ENCODE peak calls at places on chromosomes 7 and 10, in eight cellular contexts. P is GM20000, W is thyroid gland, S is GM13977, K is suprapubic skin, M is GM12865, U is fibroblast of mammary gland, X is cardiac fibroblast. E is an unnamed sample.

GRCh38 chr7:2029936-2030335 is 202.8 kb downstream of the MAD1L1 start:
- DNase-seq in P (no peak), W (no peak), S (no peak), K (peak), M (no peak), U (no peak), X (no peak), E (peak)

GRCh38 chr10:99345350-99345749 is 16.2 kb downstream of the CNNM1 start:
- DNase-seq in P (no peak), W (no peak), S (peak), K (no peak), M (peak), U (peak), X (peak), E (no peak)

GRCh38 chr7:28700790-28701203 is 257.3 kb downstream of the TRIL start:
- DNase-seq in P (no peak), W (no peak), S (no peak), K (no peak), M (no peak), U (no peak), X (no peak), E (no peak)

GRCh38 chr7:98254951-98255610 is 3.0 kb upstream of the TECPR1 start:
- DNase-seq in P (no peak), W (no peak), S (no peak), K (no peak), M (no peak), U (no peak), X (peak), E (no peak)

GRCh38 chr7:28630350-28630749 is 218.0 kb downstream of the CREB5 start:
- DNase-seq in P (no peak), W (no peak), S (no peak), K (no peak), M (no peak), U (peak), X (no peak), E (no peak)

GRCh38 chr10:110771486-110771885 is 100.2 kb upstream of the PDCD4 start:
- DNase-seq in P (no peak), W (no peak), S (no peak), K (no peak), M (no peak), U (no peak), X (no peak), E (no peak)

GRCh38 chr7:65448824-65449504 is 75.3 kb downstream of the ZNF92 start:
- DNase-seq in P (no peak), W (no peak), S (no peak), K (no peak), M (no peak), U (peak), X (peak), E (no peak)

GRCh38 chr7:1029637-1030443 is 14.5 kb upstream of the GPR146 start:
- DNase-seq in P (no peak), W (no peak), S (no peak), K (no peak), M (no peak), U (no peak), X (no peak), E (no peak)

GRCh38 chr10:12777840-12778585 is 223.5 kb downstream of the CCDC3 start:
- DNase-seq in P (no peak), W (peak), S (no peak), K (no peak), M (no peak), U (no peak), X (no peak), E (no peak)

GRCh38 chr7:150986099-150986512 is 4.7 kb upstream of the NOS3 start:
- DNase-seq in P (peak), W (peak), S (peak), K (no peak), M (peak), U (peak), X (peak), E (peak)

GRCh38 chr7:131843862-131844261 is 287.4 kb upstream of the PODXL start:
- DNase-seq in P (no peak), W (no peak), S (no peak), K (no peak), M (no peak), U (peak), X (peak), E (no peak)

GRCh38 chr10:47048533-47048905 is 137.3 kb downstream of the PTPN20 start:
- DNase-seq in P (no peak), W (no peak), S (no peak), K (no peak), M (no peak), U (no peak), X (peak), E (no peak)

GRCh38 chr7:2904202-2904601 is 60.1 kb upstream of the GNA12 start:
- DNase-seq in P (no peak), W (no peak), S (no peak), K (no peak), M (no peak), U (no peak), X (no peak), E (no peak)

GRCh38 chr10:87505366-87506113 is 847 bp downstream of the MINPP1 start:
- DNase-seq in P (peak), W (peak), S (peak), K (peak), M (peak), U (peak), X (peak), E (peak)

GRCh38 chr7:44766416-44766801 is 17.8 kb downstream of the ZMIZ2 start:
- DNase-seq in P (no peak), W (no peak), S (no peak), K (no peak), M (no peak), U (no peak), X (no peak), E (no peak)

GRCh38 chr10:131652416-131652815 is 248.4 kb upstream of the PPP2R2D start:
- DNase-seq in P (no peak), W (no peak), S (no peak), K (peak), M (no peak), U (no peak), X (no peak), E (no peak)

GRCh38 chr10:43216931-43217562 is 49.8 kb downstream of the RASGEF1A start:
- DNase-seq in P (no peak), W (no peak), S (no peak), K (no peak), M (no peak), U (no peak), X (no peak), E (peak)

GRCh38 chr10:27223964-27224363 is 16.6 kb downstream of the ACBD5 start:
- DNase-seq in P (no peak), W (peak), S (no peak), K (no peak), M (peak), U (peak), X (peak), E (no peak)

GRCh38 chr10:78925800-78926319 is 142.9 kb upstream of the ZMIZ1 start:
- DNase-seq in P (no peak), W (no peak), S (no peak), K (no peak), M (no peak), U (peak), X (peak), E (no peak)

GRCh38 chr7:141158562-141158961 is 84.7 kb downstream of the TMEM178B start:
- DNase-seq in P (no peak), W (peak), S (no peak), K (no peak), M (peak), U (peak), X (peak), E (peak)

GRCh38 chr7:132558815-132559214 is 17.5 kb downstream of the PLXNA4 start:
- DNase-seq in P (no peak), W (no peak), S (no peak), K (no peak), M (no peak), U (no peak), X (no peak), E (no peak)

GRCh38 chr7:29480934-29481625 is 82.6 kb upstream of the PRR15 start:
- DNase-seq in P (no peak), W (no peak), S (no peak), K (no peak), M (no peak), U (no peak), X (no peak), E (no peak)

GRCh38 chr10:126907423-126907970 is 2.3 kb downstream of the DOCK1 start:
- DNase-seq in P (no peak), W (no peak), S (no peak), K (peak), M (no peak), U (no peak), X (no peak), E (no peak)
- TF ChIP-seq CTCF in P (no peak), W (no peak), S (no peak), K (no peak), M (no peak), U (no peak), X (no peak), E (no peak)

GRCh38 chr10:7625836-7626235 is 40.9 kb downstream of the ITIH5 start:
- DNase-seq in P (no peak), W (no peak), S (no peak), K (no peak), M (no peak), U (peak), X (peak), E (no peak)

GRCh38 chr10:7625009-7625408 is 41.8 kb downstream of the ITIH5 start:
- DNase-seq in P (no peak), W (no peak), S (no peak), K (no peak), M (no peak), U (no peak), X (no peak), E (no peak)

GRCh38 chr10:7626283-7626682 is 40.5 kb downstream of the ITIH5 start:
- DNase-seq in P (no peak), W (no peak), S (no peak), K (no peak), M (no peak), U (peak), X (no peak), E (no peak)

DNA sequence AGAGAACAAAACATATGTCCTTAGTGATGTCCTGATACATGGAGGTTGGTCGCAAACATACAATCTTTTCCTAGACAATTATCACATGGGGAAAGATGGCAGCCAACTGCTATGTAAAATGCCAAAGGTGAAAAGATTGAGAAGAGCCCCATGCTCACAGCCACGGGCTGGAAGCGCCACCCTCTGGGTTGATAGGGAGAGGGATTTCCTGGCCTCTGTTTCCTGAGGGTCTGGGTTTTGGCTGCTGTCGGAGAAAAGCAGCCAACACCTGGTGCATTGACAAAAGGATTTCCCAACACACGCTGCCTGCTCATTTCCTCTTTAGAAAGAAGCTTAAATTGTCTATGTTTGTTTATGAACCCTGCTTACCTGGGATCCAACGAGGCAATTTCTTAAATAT is 43.8 kb downstream of the ITIH5 start:
- DNase-seq in P (no peak), W (peak), S (no peak), K (no peak), M (peak), U (no peak), X (peak), E (no peak)
- TF ChIP-seq CTCF in P (no peak), W (no peak), S (peak), K (no peak), M (peak), U (no peak), X (peak), E (no peak)

GRCh38 chr10:31709501-31709900 is 219.1 kb downstream of the ARHGAP12 start:
- DNase-seq in P (no peak), W (no peak), S (no peak), K (no peak), M (no peak), U (no peak), X (no peak), E (no peak)

GRCh38 chr10:31708513-31708912 is 220.1 kb downstream of the ARHGAP12 start:
- DNase-seq in P (no peak), W (no peak), S (no peak), K (no peak), M (peak), U (no peak), X (peak), E (no peak)

GRCh38 chr10:31706921-31707571 is 221.6 kb downstream of the ARHGAP12 start:
- DNase-seq in P (no peak), W (no peak), S (no peak), K (peak), M (peak), U (no peak), X (peak), E (no peak)

GRCh38 chr10:31707578-31708411 is 220.8 kb downstream of the ARHGAP12 start:
- DNase-seq in P (peak), W (peak), S (peak), K (no peak), M (peak), U (peak), X (peak), E (peak)

GRCh38 chr10:31709028-31709427 is 219.6 kb downstream of the ARHGAP12 start:
- DNase-seq in P (no peak), W (no peak), S (no peak), K (no peak), M (peak), U (no peak), X (peak), E (no peak)
- TF ChIP-seq CTCF in P (no peak), W (peak), S (peak), K (no peak), M (peak), U (no peak), X (peak), E (no peak)

GRCh38 chr7:100629117-100629711 is 12.1 kb downstream of the TFR2 start:
- DNase-seq in P (peak), W (no peak), S (peak), K (no peak), M (peak), U (peak), X (peak), E (no peak)
- TF ChIP-seq CTCF in P (peak), W (peak), S (peak), K (no peak), M (peak), U (peak), X (peak), E (no peak)

DNA sequence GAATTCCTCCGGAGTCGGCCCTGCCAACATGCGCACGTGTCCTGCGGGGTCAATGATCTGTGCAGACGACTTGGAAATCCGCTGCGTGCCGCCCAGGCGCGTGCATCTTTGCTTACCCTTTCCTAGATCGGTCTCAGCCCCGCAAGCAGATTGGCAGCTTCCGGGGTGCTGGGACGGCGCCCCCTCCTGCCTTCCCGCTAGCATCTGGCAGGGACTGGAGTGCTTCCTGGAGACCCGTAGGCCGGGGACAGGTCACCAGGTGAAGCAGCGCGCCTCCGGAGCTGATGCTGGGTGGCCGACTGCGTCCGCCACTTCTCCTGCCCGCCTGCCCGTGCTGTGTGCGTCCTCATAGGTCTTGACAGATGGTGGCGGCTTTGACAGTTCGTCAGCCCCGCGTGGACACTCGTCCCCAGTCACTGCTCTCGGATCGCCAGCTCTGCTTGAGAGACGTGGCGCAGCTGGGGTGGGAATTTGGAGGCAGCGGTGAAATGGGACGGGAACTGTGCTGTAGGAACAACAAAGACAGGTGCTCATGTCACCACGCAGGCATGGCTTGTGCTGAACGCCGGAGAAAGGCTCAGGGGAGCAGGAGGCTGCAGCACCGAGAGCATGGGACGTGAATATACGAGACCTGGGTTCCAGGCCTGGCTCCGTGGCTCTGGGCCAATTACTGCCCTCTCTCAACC is 21.9 kb upstream of the KCNK18 start:
- DNase-seq in P (peak), W (peak), S (peak), K (peak), M (no peak), U (no peak), X (no peak), E (peak)
- TF ChIP-seq CTCF in P (no peak), W (no peak), S (peak), K (no peak), M (no peak), U (no peak), X (no peak), E (peak)

GRCh38 chr7:17305387-17306171 is 7.1 kb downstream of the AHR start:
- DNase-seq in P (no peak), W (no peak), S (no peak), K (no peak), M (no peak), U (no peak), X (no peak), E (no peak)

GRCh38 chr7:17301491-17302101 is 3.1 kb downstream of the AHR start:
- DNase-seq in P (no peak), W (peak), S (no peak), K (peak), M (peak), U (peak), X (peak), E (no peak)

GRCh38 chr7:17300012-17300411 is 1.6 kb downstream of the AHR start:
- DNase-seq in P (no peak), W (no peak), S (no peak), K (no peak), M (no peak), U (no peak), X (no peak), E (no peak)

GRCh38 chr7:17304926-17305325 is 6.5 kb downstream of the AHR start:
- DNase-seq in P (no peak), W (no peak), S (no peak), K (no peak), M (peak), U (peak), X (peak), E (no peak)

DNA sequence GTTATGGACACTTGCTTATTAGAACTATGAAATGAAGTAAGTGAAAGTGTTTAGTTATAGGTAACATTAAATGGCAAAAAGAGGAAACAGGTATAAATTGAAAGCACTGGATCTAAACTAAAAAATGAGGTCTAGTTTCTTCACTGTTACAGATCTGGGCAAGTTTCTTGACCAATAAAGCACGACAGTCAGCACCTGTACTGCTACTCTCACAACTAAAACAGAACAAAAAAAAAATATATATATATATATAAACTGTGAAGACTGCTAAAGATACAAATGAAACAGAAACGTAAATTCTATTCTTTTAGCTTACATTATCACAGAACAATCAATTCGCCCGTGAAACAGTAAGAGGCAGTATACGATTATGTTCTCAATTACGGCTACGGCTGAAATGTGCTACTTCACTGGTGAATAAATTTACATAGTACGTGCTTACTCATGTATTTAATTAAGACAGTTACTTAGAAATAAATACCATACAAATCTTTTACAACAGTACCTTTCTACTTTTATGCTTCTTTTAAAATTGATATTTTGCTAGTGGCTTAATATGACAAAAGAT is 4.2 kb downstream of the AHR start:
- DNase-seq in P (peak), W (no peak), S (peak), K (no peak), M (peak), U (peak), X (peak), E (no peak)
- TF ChIP-seq CTCF in P (peak), W (peak), S (peak), K (no peak), M (peak), U (peak), X (no peak), E (no peak)

DNA sequence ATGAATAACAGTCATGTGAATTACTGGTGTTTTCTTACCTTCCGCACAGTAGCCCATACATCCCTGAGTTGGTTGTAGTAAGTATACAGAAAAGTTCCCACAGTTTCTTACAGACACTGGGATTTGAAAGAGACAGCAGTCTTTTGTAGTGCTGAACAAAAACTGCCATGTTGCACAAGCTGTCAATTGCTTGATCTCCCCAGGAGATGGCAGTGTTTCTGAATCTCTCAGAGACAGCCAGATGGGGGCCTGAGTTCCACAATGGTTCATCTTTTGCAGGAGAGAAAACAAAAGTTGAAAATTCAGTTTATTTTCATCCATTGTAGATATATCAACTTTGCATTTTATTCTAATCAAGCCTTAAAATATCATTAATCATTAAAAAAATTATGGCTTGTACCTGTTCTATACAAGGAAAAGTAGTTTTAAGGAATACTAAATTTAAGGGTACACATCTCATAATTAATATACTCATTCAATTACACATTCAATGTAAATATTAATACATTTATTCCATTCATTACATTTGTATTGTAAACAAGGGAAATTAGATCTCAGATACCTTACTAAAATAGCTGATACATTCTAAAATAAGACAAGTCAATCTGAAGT is 14.5 kb downstream of the VWDE start:
- DNase-seq in P (peak), W (peak), S (peak), K (no peak), M (peak), U (peak), X (peak), E (no peak)
- TF ChIP-seq CTCF in P (peak), W (peak), S (peak), K (peak), M (peak), U (peak), X (peak), E (no peak)